ENCODE peak calls at places on chromosome 21, in eight cellular contexts. P, L, J, Q, E, Y, R and F are unnamed samples.

GRCh38 chr21:42925114-42925907 is at the start of gene ERVH48-1:
- DNase-seq in P (no peak), L (no peak), J (no peak), Q (peak; percentile 55), E (no peak), Y (no peak), R (no peak), F (no peak)

GRCh38 chr21:28671549-28672195 is 321.0 kb downstream of the LTN1 start:
- DNase-seq in P (no peak), L (no peak), J (no peak), Q (no peak), E (no peak), Y (no peak), R (no peak), F (no peak)

GRCh38 chr21:35994605-35995004 is 65.7 kb downstream of the SETD4 start:
- DNase-seq in P (no peak), L (no peak), J (no peak), Q (no peak), E (no peak), Y (no peak), R (no peak), F (no peak)

GRCh38 chr21:34372321-34372720 is 3.0 kb upstream of the SMIM11 start:
- DNase-seq in P (no peak), L (no peak), J (no peak), Q (no peak), E (no peak), Y (no peak), R (no peak), F (no peak)

GRCh38 chr21:15688809-15689208 is 41.0 kb upstream of the USP25 start:
- DNase-seq in P (peak; percentile 60), L (no peak), J (no peak), Q (no peak), E (no peak), Y (no peak), R (no peak), F (no peak)

GRCh38 chr21:27519357-27519756 is 552.5 kb upstream of the ADAMTS5 start:
- DNase-seq in P (peak; percentile 69), L (no peak), J (no peak), Q (no peak), E (no peak), Y (no peak), R (no peak), F (no peak)

GRCh38 chr21:45136927-45137611 is 62.7 kb downstream of the ADARB1 start:
- DNase-seq in P (peak; percentile 67), L (peak; percentile 55), J (peak; percentile 28), Q (peak; percentile 95), E (no peak), Y (no peak), R (peak; percentile 73), F (peak; percentile 70)

GRCh38 chr21:45489480-45489982 is 52.7 kb downstream of the SLC19A1 start:
- DNase-seq in P (no peak), L (no peak), J (no peak), Q (no peak), E (no peak), Y (no peak), R (no peak), F (no peak)

GRCh38 chr21:40850071-40850470 is 3.1 kb upstream of the DSCAM start:
- DNase-seq in P (no peak), L (no peak), J (no peak), Q (no peak), E (no peak), Y (no peak), R (no peak), F (no peak)

GRCh38 chr21:41141031-41141457 is 26.9 kb upstream of the BACE2 start:
- DNase-seq in P (peak; percentile 26), L (no peak), J (no peak), Q (no peak), E (no peak), Y (no peak), R (no peak), F (no peak)

GRCh38 chr21:25489673-25490072 is 117.6 kb downstream of the MRPL39 start:
- DNase-seq in P (no peak), L (no peak), J (no peak), Q (no peak), E (no peak), Y (no peak), R (no peak), F (no peak)

GRCh38 chr21:46317710-46318463 is 5.8 kb downstream of the C21orf58 start:
- DNase-seq in P (no peak), L (no peak), J (no peak), Q (no peak), E (no peak), Y (no peak), R (no peak), F (no peak)

GRCh38 chr21:25243809-25244208 is 363.5 kb downstream of the MRPL39 start:
- DNase-seq in P (no peak), L (no peak), J (no peak), Q (no peak), E (no peak), Y (no peak), R (no peak), F (no peak)

GRCh38 chr21:44423312-44423821 is 31.9 kb upstream of the LRRC3 start:
- DNase-seq in P (no peak), L (no peak), J (no peak), Q (peak; percentile 61), E (no peak), Y (no peak), R (no peak), F (no peak)

GRCh38 chr21:33020558-33021100 is 5.1 kb upstream of the OLIG2 start:
- DNase-seq in P (no peak), L (no peak), J (no peak), Q (no peak), E (no peak), Y (no peak), R (no peak), F (no peak)

GRCh38 chr21:36048357-36048756 is 12.0 kb downstream of the SETD4 start:
- DNase-seq in P (no peak), L (no peak), J (no peak), Q (no peak), E (no peak), Y (no peak), R (no peak), F (no peak)

GRCh38 chr21:42253466-42253865 is 34.5 kb downstream of the ABCG1 start:
- DNase-seq in P (no peak), L (no peak), J (no peak), Q (no peak), E (no peak), Y (no peak), R (no peak), F (no peak)

GRCh38 chr21:27171704-27172103 is 204.8 kb upstream of the ADAMTS5 start:
- DNase-seq in P (no peak), L (no peak), J (no peak), Q (no peak), E (no peak), Y (no peak), R (no peak), F (no peak)

GRCh38 chr21:42744520-42745445 is 91.4 kb downstream of the PDE9A start:
- DNase-seq in P (no peak), L (no peak), J (no peak), Q (peak; percentile 55), E (no peak), Y (no peak), R (no peak), F (no peak)

GRCh38 chr21:14520535-14520934 is 25.6 kb downstream of the SAMSN1 start:
- DNase-seq in P (no peak), L (peak; percentile 78), J (no peak), Q (no peak), E (no peak), Y (no peak), R (no peak), F (peak; percentile 96)

GRCh38 chr21:37564341-37564923 is 197.9 kb downstream of the DYRK1A start:
- DNase-seq in P (peak; percentile 99), L (peak; percentile 85), J (peak; percentile 63), Q (peak; percentile 95), E (peak; percentile 88), Y (peak; percentile 91), R (no peak), F (peak; percentile 87)

GRCh38 chr21:44931501-44932365 is 8.1 kb upstream of the SLX9 start:
- DNase-seq in P (no peak), L (no peak), J (no peak), Q (peak; percentile 76), E (no peak), Y (no peak), R (no peak), F (no peak)

GRCh38 chr21:36045993-36046392 is 14.3 kb downstream of the SETD4 start:
- DNase-seq in P (no peak), L (no peak), J (no peak), Q (no peak), E (no peak), Y (no peak), R (no peak), F (no peak)

GRCh38 chr21:46307625-46308024 is 16.0 kb downstream of the C21orf58 start:
- DNase-seq in P (peak; percentile 56), L (no peak), J (no peak), Q (no peak), E (no peak), Y (no peak), R (no peak), F (no peak)

GRCh38 chr21:41957991-41958766 is 4.4 kb upstream of the C2CD2 start:
- DNase-seq in P (peak; percentile 78), L (no peak), J (no peak), Q (peak; percentile 90), E (no peak), Y (no peak), R (no peak), F (no peak)

GRCh38 chr21:37871121-37871862 is 45.0 kb downstream of the KCNJ6 start:
- DNase-seq in P (no peak), L (no peak), J (no peak), Q (no peak), E (no peak), Y (no peak), R (no peak), F (no peak)

GRCh38 chr21:33762798-33763572 is 120.7 kb downstream of the ITSN1 start:
- DNase-seq in P (no peak), L (no peak), J (no peak), Q (no peak), E (no peak), Y (no peak), R (no peak), F (no peak)

GRCh38 chr21:34883501-34884271 is 165.4 kb downstream of the RUNX1 start:
- DNase-seq in P (no peak), L (no peak), J (no peak), Q (no peak), E (no peak), Y (no peak), R (no peak), F (no peak)

GRCh38 chr21:33069994-33070811 is at the start of gene OLIG1:
- DNase-seq in P (no peak), L (peak; percentile 75), J (no peak), Q (no peak), E (no peak), Y (no peak), R (peak; percentile 50), F (peak; percentile 57)

GRCh38 chr21:31744162-31744800 is 12.4 kb upstream of the SCAF4 start:
- DNase-seq in P (no peak), L (no peak), J (no peak), Q (no peak), E (no peak), Y (no peak), R (no peak), F (no peak)